ENCODE peak calls at places on chromosome X, in eight cellular contexts. S is right atrium auricular region, Q is colonic mucosa, M is heart left ventricle, R is PC-3, D is left lung, C is H1, F is lung. U is an unnamed sample.

GRCh38 chrX:118637997-118638396 is 89.4 kb upstream of the IL13RA1 start:
- DNase-seq in S (no peak), Q (no peak), M (no peak), R (peak), D (no peak), C (no peak), F (no peak), U (no peak)

GRCh38 chrX:7390446-7390845 is 242.5 kb upstream of the PUDP start:
- DNase-seq in S (no peak), Q (no peak), M (no peak), R (no peak), D (no peak), C (no peak), F (no peak), U (no peak)

GRCh38 chrX:65706041-65706828 is 38.8 kb downstream of the MSN start:
- DNase-seq in S (peak), Q (no peak), M (peak), R (peak), D (peak), C (no peak), F (peak), U (no peak)

GRCh38 chrX:77436682-77437081 is 10.5 kb upstream of the FGF16 start:
- DNase-seq in S (no peak), Q (no peak), M (no peak), R (peak), D (no peak), C (no peak), F (no peak), U (no peak)

GRCh38 chrX:21711126-21711847 is 46.6 kb downstream of the SMPX start:
- DNase-seq in S (no peak), Q (no peak), M (peak), R (no peak), D (no peak), C (no peak), F (no peak), U (no peak)

GRCh38 chrX:41293269-41293668 is 40.7 kb upstream of the DDX3X start:
- DNase-seq in S (no peak), Q (no peak), M (no peak), R (peak), D (no peak), C (no peak), F (no peak), U (no peak)

GRCh38 chrX:40700640-40701342 is 34.6 kb downstream of the MED14 start:
- DNase-seq in S (no peak), Q (no peak), M (no peak), R (no peak), D (no peak), C (no peak), F (no peak), U (no peak)

GRCh38 chrX:41005445-41005992 is 79.7 kb upstream of the USP9X start:
- DNase-seq in S (no peak), Q (no peak), M (no peak), R (no peak), D (no peak), C (no peak), F (no peak), U (no peak)

GRCh38 chrX:142095816-142096215 is 109.3 kb downstream of the MAGEC2 start:
- DNase-seq in S (no peak), Q (no peak), M (no peak), R (no peak), D (no peak), C (no peak), F (no peak), U (no peak)

DNA sequence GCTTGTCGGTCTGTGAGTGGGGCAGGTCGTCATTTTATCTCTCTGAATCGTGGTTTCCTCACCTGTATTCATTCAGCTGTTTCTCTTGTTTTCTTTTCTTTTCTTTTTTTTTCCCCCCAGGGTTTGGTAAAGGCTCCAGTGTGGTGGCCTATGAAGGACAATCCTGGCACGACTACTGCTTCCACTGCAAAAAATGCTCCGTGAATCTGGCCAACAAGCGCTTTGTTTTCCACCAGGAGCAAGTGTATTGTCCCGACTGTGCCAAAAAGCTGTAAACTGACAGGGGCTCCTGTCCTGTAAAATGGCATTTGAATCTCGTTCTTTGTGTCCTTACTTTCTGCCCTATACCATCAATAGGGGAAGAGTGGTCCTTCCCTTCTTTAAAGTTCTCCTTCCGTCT is 41.4 kb downstream of the MAP7D3 start:
- DNase-seq in S (no peak), Q (no peak), M (no peak), R (no peak), D (no peak), C (no peak), F (no peak), U (no peak)
- H3K27ac ChIP-seq in S (peak), Q (no peak), M (peak), R (no peak), D (no peak), C (no peak), F (no peak), U (no peak)

DNA sequence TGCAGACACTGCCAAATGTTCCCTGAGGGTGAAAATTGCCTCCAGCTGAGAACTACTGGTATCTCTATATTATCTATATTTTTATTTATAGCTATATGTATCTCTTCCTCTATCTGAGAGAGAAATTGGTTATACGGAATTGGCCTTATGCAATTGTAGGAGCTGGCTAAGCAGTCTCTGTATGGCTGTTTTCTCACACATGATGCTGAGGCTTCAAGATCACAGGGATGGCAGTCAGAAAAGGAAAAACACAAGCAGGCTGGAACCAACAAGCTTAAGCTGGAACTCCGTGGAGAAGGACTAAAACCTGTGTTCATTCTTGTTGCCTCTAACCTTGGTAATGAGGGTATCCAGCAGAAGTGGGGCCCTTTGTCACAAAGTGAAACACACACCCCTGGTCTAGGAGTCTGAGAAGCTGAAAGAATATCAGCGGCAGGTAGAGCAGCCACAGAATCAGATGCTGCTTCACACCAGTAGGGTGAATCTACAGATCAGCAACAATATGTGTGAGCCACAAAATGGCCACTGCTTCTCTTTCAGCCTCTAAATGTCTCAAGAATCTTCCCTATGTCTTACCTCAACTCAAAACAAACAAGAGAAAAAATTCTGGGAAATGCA is 166.5 kb upstream of the PPP1R2C start:
- DNase-seq in S (no peak), Q (no peak), M (no peak), R (no peak), D (no peak), C (no peak), F (no peak), U (no peak)
- TF ChIP-seq CTCF in S (no peak), Q (no peak), M (no peak), R (no peak), D (no peak), C (no peak), F (no peak), U (no peak)

GRCh38 chrX:46328133-46328532 is 217.1 kb downstream of the ZNF674 start:
- DNase-seq in S (no peak), Q (no peak), M (no peak), R (no peak), D (no peak), C (no peak), F (no peak), U (no peak)
- H3K27ac ChIP-seq in S (no peak), Q (no peak), M (no peak), R (peak), D (no peak), C (peak), F (no peak), U (no peak)

GRCh38 chrX:35890699-35891098 is 28.8 kb upstream of the CFAP47 start:
- DNase-seq in S (no peak), Q (peak), M (no peak), R (peak), D (no peak), C (peak), F (peak), U (peak)
- TF ChIP-seq CTCF in S (no peak), Q (peak), M (peak), R (peak), D (no peak), C (no peak), F (peak), U (peak)

GRCh38 chrX:58025979-58026378 is 115.7 kb upstream of the ZXDA start:
- DNase-seq in S (no peak), Q (peak), M (no peak), R (peak), D (no peak), C (no peak), F (no peak), U (no peak)
- H3K27ac ChIP-seq in S (no peak), Q (no peak), M (no peak), R (no peak), D (no peak), C (no peak), F (no peak), U (no peak)

DNA sequence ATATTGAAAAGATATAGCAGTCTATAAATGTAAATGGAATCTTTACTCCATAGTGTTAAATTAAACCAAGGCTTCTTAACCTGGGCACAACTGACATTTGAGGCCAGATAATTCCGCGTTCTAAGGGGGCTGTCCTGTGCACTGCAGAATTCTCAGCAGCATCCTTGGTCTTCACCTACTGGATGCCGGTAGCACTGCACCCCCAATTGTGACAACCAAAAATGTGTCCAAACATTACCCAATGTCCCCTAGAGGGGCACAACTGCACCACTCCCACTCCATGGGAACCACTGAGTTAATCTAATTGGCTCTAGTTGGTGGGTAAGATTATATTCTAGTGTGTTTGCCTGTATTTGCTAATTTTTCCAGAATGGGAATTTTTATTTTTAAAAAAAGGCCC is 16.6 kb downstream of the AP1S2 start:
- DNase-seq in S (no peak), Q (no peak), M (no peak), R (peak), D (no peak), C (no peak), F (no peak), U (no peak)
- TF ChIP-seq CTCF in S (no peak), Q (no peak), M (no peak), R (peak), D (no peak), C (peak), F (no peak), U (peak)

U was measured in pancreas.